ENCODE peak calls at places on chromosome 2, in eight cellular contexts. Z is GM04504; F is non-pigmented ciliary epithelial cell; V is stimulated activated CD4-positive, alpha-beta T cell treated with anti-CD3 and anti-CD28 coated beads, TNF-alpha, amount 100 ng/mL, for 4 hours; I is HuH-7.5; M is prostate gland; C is iPS-NIHi11; J is left lobe of liver. U is an unnamed sample.

GRCh38 chr2:226699321-226699720 is 100.3 kb downstream of the IRS1 start:
- DNase-seq in I (no peak), C (no peak), M (peak), Z (peak), V (no peak), F (no peak), J (peak), U (no peak)

GRCh38 chr2:74502147-74502719 is 2.8 kb upstream of the LBX2 start:
- DNase-seq in V (no peak), Z (no peak), I (peak), C (no peak), M (no peak), F (no peak), J (peak), U (peak)

GRCh38 chr2:15753233-15753798 is 161.6 kb downstream of the DDX1 start:
- DNase-seq in M (no peak), I (no peak), F (no peak), C (no peak), V (no peak), J (peak), Z (no peak), U (no peak)

GRCh38 chr2:178193823-178194599 is at the start of gene OSBPL6:
- DNase-seq in Z (peak), F (no peak), C (peak), M (peak), I (peak), J (peak), V (peak), U (peak)

GRCh38 chr2:182193291-182193690 is 207.6 kb downstream of the PPP1R1C start:
- DNase-seq in Z (no peak), C (no peak), M (no peak), V (no peak), J (no peak), F (no peak), I (no peak), U (no peak)

GRCh38 chr2:46954951-46955571 is 39.5 kb upstream of the MCFD2 start:
- DNase-seq in C (peak), Z (peak), I (peak), F (peak), V (no peak), M (peak), J (peak), U (no peak)

GRCh38 chr2:75311993-75312392 is 112.7 kb upstream of the TACR1 start:
- DNase-seq in I (no peak), Z (no peak), F (no peak), V (no peak), C (peak), J (no peak), M (no peak), U (no peak)

GRCh38 chr2:164504253-164504652 is 117.0 kb downstream of the GRB14 start:
- DNase-seq in I (peak), M (no peak), V (no peak), J (no peak), C (peak), Z (no peak), F (no peak), U (no peak)

GRCh38 chr2:201965550-201965949 is 68.1 kb upstream of the FZD7 start:
- DNase-seq in I (no peak), V (no peak), M (no peak), F (no peak), J (no peak), C (no peak), Z (no peak), U (no peak)

GRCh38 chr2:201734111-201734510 is 35.7 kb upstream of the MPP4 start:
- DNase-seq in I (no peak), V (no peak), M (no peak), Z (no peak), J (no peak), F (no peak), C (no peak), U (no peak)

GRCh38 chr2:26577442-26578433 is 63.4 kb downstream of the CIB4 start:
- DNase-seq in Z (peak), V (peak), J (peak), I (peak), M (peak), F (no peak), C (peak), U (peak)

GRCh38 chr2:64730551-64731305 is 77.0 kb upstream of the SERTAD2 start:
- DNase-seq in M (peak), I (no peak), C (no peak), J (peak), V (no peak), F (no peak), Z (peak), U (peak)

GRCh38 chr2:32562906-32563305 is 64.9 kb upstream of the TTC27 start:
- DNase-seq in F (no peak), M (no peak), J (no peak), I (no peak), Z (no peak), C (no peak), V (no peak), U (no peak)

GRCh38 chr2:126227250-126227649 is 428.7 kb upstream of the GYPC start:
- DNase-seq in Z (no peak), I (no peak), J (no peak), F (no peak), C (peak), M (no peak), V (no peak), U (no peak)

GRCh38 chr2:30979822-30980245 is 158.4 kb downstream of the GALNT14 start:
- DNase-seq in I (no peak), M (peak), F (peak), C (peak), V (no peak), J (no peak), Z (peak), U (no peak)

GRCh38 chr2:66536290-66536673 is 101.4 kb downstream of the MEIS1 start:
- DNase-seq in C (no peak), Z (no peak), I (no peak), V (no peak), M (no peak), J (no peak), F (no peak), U (no peak)

GRCh38 chr2:225472161-225472560 is 72.7 kb downstream of the NYAP2 start:
- DNase-seq in I (no peak), Z (no peak), V (no peak), J (no peak), F (no peak), M (no peak), C (no peak), U (no peak)

GRCh38 chr2:64629875-64630274 is 23.8 kb downstream of the SERTAD2 start:
- DNase-seq in V (no peak), C (no peak), M (no peak), Z (no peak), I (no peak), F (no peak), J (peak), U (no peak)

GRCh38 chr2:20061476-20061875 is 10.0 kb upstream of the LAPTM4A start:
- DNase-seq in V (no peak), M (no peak), J (no peak), F (no peak), Z (peak), C (no peak), I (no peak), U (no peak)

GRCh38 chr2:115412501-115412900 is 970.1 kb downstream of the DPP10 start:
- DNase-seq in C (no peak), V (no peak), F (no peak), J (no peak), M (no peak), I (no peak), Z (no peak), U (no peak)

GRCh38 chr2:107932986-107933385 is 53.3 kb upstream of the SLC5A7 start:
- DNase-seq in C (no peak), J (no peak), M (no peak), V (no peak), F (no peak), I (no peak), Z (no peak), U (no peak)

GRCh38 chr2:174246944-174247381 is 1.4 kb downstream of the OLA1 start:
- DNase-seq in I (no peak), J (no peak), F (no peak), Z (no peak), M (no peak), C (no peak), V (no peak), U (no peak)

GRCh38 chr2:235493402-235493774 is 455 bp upstream of the AGAP1 start:
- DNase-seq in C (no peak), M (no peak), F (no peak), J (no peak), V (no peak), I (no peak), Z (no peak), U (no peak)

GRCh38 chr2:190791983-190792575 is 88.5 kb upstream of the GLS start:
- DNase-seq in I (no peak), J (no peak), F (no peak), V (no peak), C (no peak), Z (no peak), M (no peak), U (no peak)

GRCh38 chr2:118120001-118120400 is 31.7 kb downstream of the INSIG2 start:
- DNase-seq in I (no peak), F (no peak), J (no peak), V (no peak), Z (peak), M (no peak), C (no peak), U (no peak)

GRCh38 chr2:36358317-36358659 is 2.7 kb downstream of the CRIM1 start:
- DNase-seq in Z (no peak), F (no peak), C (no peak), I (no peak), J (no peak), M (no peak), V (no peak), U (no peak)

GRCh38 chr2:240295256-240296103 is 140.0 kb upstream of the GPC1 start:
- DNase-seq in C (no peak), M (no peak), J (no peak), F (no peak), I (no peak), Z (no peak), V (no peak), U (no peak)

GRCh38 chr2:197239434-197239833 is 71.1 kb downstream of the ANKRD44 start:
- DNase-seq in F (no peak), C (no peak), Z (no peak), J (no peak), I (no peak), M (no peak), V (no peak), U (no peak)

GRCh38 chr2:102005989-102006885 is 14.5 kb downstream of the IL1R2 start:
- DNase-seq in J (no peak), F (no peak), I (peak), M (peak), V (no peak), Z (no peak), C (peak), U (no peak)

GRCh38 chr2:133918141-133918540 is 335.7 kb upstream of the MGAT5 start:
- DNase-seq in C (no peak), J (no peak), Z (no peak), F (no peak), I (no peak), V (no peak), M (no peak), U (no peak)

GRCh38 chr2:236659758-236660150 is 90.1 kb downstream of the ACKR3 start:
- DNase-seq in J (no peak), I (no peak), V (no peak), M (peak), Z (no peak), C (no peak), F (no peak), U (no peak)

GRCh38 chr2:41934323-41935003 is 113.4 kb upstream of the PKDCC start:
- DNase-seq in F (peak), M (no peak), V (no peak), C (no peak), Z (no peak), I (no peak), J (no peak), U (no peak)

GRCh38 chr2:79573895-79574674 is 61.2 kb downstream of the CTNNA2 start:
- DNase-seq in M (no peak), I (no peak), C (no peak), F (no peak), J (no peak), Z (no peak), V (no peak), U (no peak)

GRCh38 chr2:7878786-7879515 is 802.9 kb upstream of the ID2 start:
- DNase-seq in J (no peak), V (no peak), F (no peak), I (no peak), Z (no peak), C (peak), M (no peak), U (no peak)

GRCh38 chr2:187978341-187978740 is 313.3 kb upstream of the GULP1 start:
- DNase-seq in C (no peak), I (no peak), Z (no peak), F (no peak), M (no peak), V (no peak), J (no peak), U (no peak)

GRCh38 chr2:126662623-126663022 is 6.7 kb downstream of the GYPC start:
- DNase-seq in V (no peak), I (no peak), Z (no peak), M (no peak), J (no peak), F (no peak), C (no peak), U (no peak)

GRCh38 chr2:75458201-75458600 is 102.5 kb downstream of the EVA1A start:
- DNase-seq in J (no peak), I (no peak), F (no peak), C (no peak), V (no peak), Z (no peak), M (no peak), U (no peak)

GRCh38 chr2:6089474-6089873 is 397.3 kb downstream of the SOX11 start:
- DNase-seq in Z (no peak), I (no peak), C (no peak), V (no peak), J (no peak), M (no peak), F (no peak), U (no peak)

U was measured in upper lobe of left lung.